ENCODE peak calls at places on chromosomes 12 and 14, in six cellular contexts. D is psoas muscle; X is cardiac muscle cell; M is CD4-positive, CD25-positive, alpha-beta regulatory T cell; P is iPS DF 6.9; Q is uterus. N is an unnamed sample.
A peak's percentile ranks its signal among the peaks of the same experiment; 100 is the strongest.

GRCh38 chr14:31937730-31938346 is 139.3 kb upstream of the ARHGAP5 start:
- DNase-seq in D (peak; percentile 60), X (peak; percentile 64), M (peak; percentile 36), P (no peak), Q (no peak), N (no peak)

GRCh38 chr12:53220857-53221202 is 11.2 kb downstream of the RARG start:
- DNase-seq in D (peak; percentile 91), X (peak; percentile 98), M (peak; percentile 73), P (no peak), Q (peak; percentile 90), N (peak; percentile 97)

GRCh38 chr12:1533205-1533601 is 61.2 kb downstream of the FBXL14 start:
- DNase-seq in D (no peak), X (no peak), M (no peak), P (no peak), Q (no peak), N (no peak)

GRCh38 chr14:56422703-56423213 is 156.8 kb upstream of the TMEM260 start:
- DNase-seq in D (peak; percentile 23), X (peak; percentile 92), M (no peak), P (peak; percentile 4), Q (peak; percentile 70), N (peak; percentile 49)

GRCh38 chr12:80679346-80680131 is 27.9 kb upstream of the MYF6 start:
- DNase-seq in D (no peak), X (no peak), M (no peak), P (no peak), Q (no peak), N (no peak)

GRCh38 chr12:51925400-51926063 is 18.2 kb downstream of the ACVRL1 start:
- DNase-seq in D (no peak), X (no peak), M (no peak), P (no peak), Q (no peak), N (no peak)

GRCh38 chr14:103520657-103521437 is 1.8 kb downstream of the CKB start:
- DNase-seq in D (peak; percentile 84), X (peak; percentile 60), M (peak; percentile 63), P (no peak), Q (peak; percentile 84), N (peak; percentile 91)

GRCh38 chr12:50070314-50071060 is 13.1 kb downstream of the ASIC1 start:
- DNase-seq in D (peak; percentile 75), X (peak; percentile 93), M (peak; percentile 44), P (no peak), Q (peak; percentile 86), N (peak; percentile 82)

GRCh38 chr12:81196595-81196994 is 118.7 kb downstream of the ACSS3 start:
- DNase-seq in D (no peak), X (no peak), M (no peak), P (no peak), Q (no peak), N (no peak)

GRCh38 chr14:103930051-103930604 is 1.9 kb downstream of the TDRD9 start:
- DNase-seq in D (no peak), X (no peak), M (no peak), P (no peak), Q (no peak), N (no peak)

GRCh38 chr14:92794547-92794941 is 439 bp downstream of the GOLGA5 start:
- DNase-seq in D (no peak), X (peak; percentile 41), M (no peak), P (no peak), Q (no peak), N (no peak)

GRCh38 chr14:60106341-60106740 is 14.6 kb downstream of the PCNX4 start:
- DNase-seq in D (no peak), X (peak; percentile 57), M (no peak), P (no peak), Q (no peak), N (no peak)

GRCh38 chr12:126337556-126337955 is 1272.3 kb downstream of the AACS start:
- DNase-seq in D (no peak), X (peak; percentile 3), M (no peak), P (no peak), Q (no peak), N (no peak)

GRCh38 chr14:42884100-42884499 is 1277.4 kb downstream of the LRFN5 start:
- DNase-seq in D (no peak), X (peak; percentile 77), M (no peak), P (no peak), Q (no peak), N (no peak)

GRCh38 chr14:79573486-79573885 is 637.8 kb downstream of the DIO2 start:
- DNase-seq in D (no peak), X (peak; percentile 52), M (no peak), P (no peak), Q (no peak), N (no peak)

GRCh38 chr12:10716704-10717315 is 6.3 kb downstream of the YBX3 start:
- DNase-seq in D (peak; percentile 83), X (peak; percentile 91), M (no peak), P (no peak), Q (peak; percentile 79), N (peak; percentile 60)

GRCh38 chr14:46054526-46054925 is 597.1 kb downstream of the RPL10L start:
- DNase-seq in D (no peak), X (peak; percentile 61), M (no peak), P (no peak), Q (no peak), N (no peak)

GRCh38 chr12:45725631-45726593 is 3.6 kb upstream of the ARID2 start:
- DNase-seq in D (no peak), X (peak; percentile 43), M (peak; percentile 20), P (no peak), Q (no peak), N (no peak)

GRCh38 chr12:31510034-31510433 is 80.9 kb downstream of the DENND5B start:
- DNase-seq in D (no peak), X (peak; percentile 64), M (no peak), P (no peak), Q (no peak), N (no peak)

GRCh38 chr14:66070542-66071319 is 415.4 kb upstream of the CCDC196 start:
- DNase-seq in D (no peak), X (peak; percentile 44), M (peak; percentile 42), P (peak; percentile 73), Q (peak; percentile 24), N (no peak)

GRCh38 chr14:79567306-79567705 is 644.0 kb downstream of the DIO2 start:
- DNase-seq in D (no peak), X (no peak), M (no peak), P (no peak), Q (no peak), N (no peak)

GRCh38 chr12:77914089-77914488 is 83.4 kb downstream of the NAV3 start:
- DNase-seq in D (no peak), X (peak; percentile 26), M (no peak), P (no peak), Q (no peak), N (no peak)

GRCh38 chr12:26406813-26407212 is 211.4 kb downstream of the SSPN start:
- DNase-seq in D (no peak), X (no peak), M (no peak), P (no peak), Q (no peak), N (no peak)

GRCh38 chr12:49346659-49347306 is at the start of gene DNAJC22:
- DNase-seq in D (no peak), X (peak; percentile 42), M (no peak), P (no peak), Q (no peak), N (no peak)

GRCh38 chr14:93269341-93270068 is 62.4 kb downstream of the UBR7 start:
- DNase-seq in D (no peak), X (peak; percentile 33), M (no peak), P (no peak), Q (no peak), N (no peak)

GRCh38 chr12:99380701-99381100 is 266.9 kb upstream of the GARIN6 start:
- DNase-seq in D (no peak), X (no peak), M (no peak), P (no peak), Q (no peak), N (no peak)

GRCh38 chr12:108826115-108826806 is 31.1 kb downstream of the SSH1 start:
- DNase-seq in D (peak; percentile 72), X (peak; percentile 94), M (no peak), P (no peak), Q (peak; percentile 57), N (peak; percentile 60)

GRCh38 chr14:74765721-74766120 is 2.6 kb downstream of the YLPM1 start:
- DNase-seq in D (no peak), X (no peak), M (no peak), P (no peak), Q (no peak), N (no peak)
- H3K4me1 ChIP-seq in D (peaks cover 27% of the 10 kb centered on the region), X (peaks cover 31% of the 10 kb centered on the region), M (peaks cover 66% of the 10 kb centered on the region), P (no peaks in the 10 kb centered on the region), Q (no peaks in the 10 kb centered on the region), N (peaks cover 50% of the 10 kb centered on the region)

DNA sequence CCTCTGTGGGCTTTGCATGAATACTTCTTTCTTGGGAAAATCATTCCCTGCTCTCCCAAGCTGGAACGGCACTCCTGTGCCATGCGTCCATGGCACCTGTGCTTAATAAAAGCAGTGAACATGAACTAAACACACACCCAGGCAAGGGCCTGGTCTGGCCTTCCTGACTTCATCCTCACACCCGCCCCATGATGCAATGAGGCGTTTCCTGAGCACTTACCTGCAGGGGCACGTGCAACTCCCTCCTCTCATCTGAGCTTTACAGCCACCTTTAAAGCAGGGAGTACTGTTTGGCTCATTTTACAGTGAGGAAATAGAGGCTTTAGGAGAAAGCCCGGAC is 219.7 kb downstream of the SLC41A2 start:
- DNase-seq in D (no peak), X (no peak), M (no peak), P (no peak), Q (no peak), N (no peak)
- H3K4me1 ChIP-seq in D (no peaks in the 10 kb centered on the region), X (no peaks in the 10 kb centered on the region), M (peaks cover 78% of the 10 kb centered on the region), P (peaks cover 1% of the 10 kb centered on the region), Q (no peaks in the 10 kb centered on the region), N (peaks cover 68% of the 10 kb centered on the region)

DNA sequence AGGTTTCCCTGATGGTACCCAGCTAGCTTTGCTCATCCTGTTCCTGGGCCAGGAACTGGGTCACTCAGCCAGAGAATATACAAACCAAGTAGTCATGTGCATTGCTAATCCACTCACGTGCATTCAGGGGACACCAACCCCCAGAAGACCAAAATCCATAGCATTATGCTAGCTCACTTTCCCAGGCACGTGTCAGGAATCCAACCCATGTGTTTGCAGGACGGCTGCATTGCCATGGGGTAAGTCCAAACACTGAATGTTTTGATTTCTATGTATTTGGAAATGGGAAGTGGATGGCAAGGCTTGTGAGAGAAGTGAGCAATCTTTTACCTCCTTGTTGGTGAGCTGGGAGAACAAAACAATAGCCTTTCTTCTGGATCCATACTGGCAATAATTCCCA is 87.1 kb upstream of the FOXN3 start:
- DNase-seq in D (no peak), X (no peak), M (no peak), P (no peak), Q (no peak), N (no peak)
- H3K4me1 ChIP-seq in D (peaks cover 10% of the 10 kb centered on the region), X (no peaks in the 10 kb centered on the region), M (peaks cover 33% of the 10 kb centered on the region), P (no peaks in the 10 kb centered on the region), Q (no peaks in the 10 kb centered on the region), N (peaks cover 11% of the 10 kb centered on the region)

GRCh38 chr12:109968801-109969200 is 27.4 kb downstream of the GIT2 start:
- DNase-seq in D (no peak), X (no peak), M (no peak), P (no peak), Q (no peak), N (no peak)

GRCh38 chr12:109967383-109968031 is 28.7 kb downstream of the GIT2 start:
- DNase-seq in D (no peak), X (no peak), M (no peak), P (no peak), Q (no peak), N (no peak)

GRCh38 chr12:109963743-109964429 is 32.3 kb downstream of the GIT2 start:
- DNase-seq in D (peak; percentile 32), X (peak; percentile 84), M (no peak), P (no peak), Q (peak; percentile 53), N (no peak)

GRCh38 chr12:109966531-109966930 is 29.6 kb downstream of the GIT2 start:
- DNase-seq in D (no peak), X (no peak), M (no peak), P (no peak), Q (no peak), N (no peak)

GRCh38 chr12:109968032-109968420 is 28.1 kb downstream of the GIT2 start:
- DNase-seq in D (no peak), X (no peak), M (no peak), P (no peak), Q (no peak), N (no peak)
- H3K4me1 ChIP-seq in D (peaks cover 10% of the 10 kb centered on the region), X (no peaks in the 10 kb centered on the region), M (peaks cover 14% of the 10 kb centered on the region), P (no peaks in the 10 kb centered on the region), Q (no peaks in the 10 kb centered on the region), N (peaks cover 4% of the 10 kb centered on the region)